ENCODE peak calls at places on chromosomes 7 and 10, in nine cellular contexts. A is thoracic aorta, W is brain microvascular endothelial cell, F is GM23338, L is pancreas, E is adrenal gland, P is nephron progenitor cell, V is uterus, J is stomach. G is an unnamed sample.

GRCh38 chr10:62250594-62251198 is 17.9 kb downstream of the RTKN2 start:
- DNase-seq in E (no peak), W (peak), A (no peak), V (no peak), F (no peak), L (no peak), P (no peak), J (no peak), G (no peak)

GRCh38 chr7:113320419-113320818 is 202.1 kb upstream of the SMIM30 start:
- DNase-seq in A (no peak), E (no peak), P (no peak), V (no peak), L (no peak), W (no peak), F (no peak), J (no peak), G (no peak)

GRCh38 chr7:91089382-91089963 is 174.8 kb upstream of the FZD1 start:
- DNase-seq in J (no peak), E (peak), W (no peak), L (no peak), V (no peak), P (no peak), A (no peak), F (peak), G (peak)

GRCh38 chr7:96992624-96993452 is 12.5 kb upstream of the DLX6 start:
- DNase-seq in L (no peak), W (no peak), E (no peak), P (no peak), J (no peak), A (no peak), F (peak), V (no peak), G (no peak)

GRCh38 chr10:42960491-42961155 is 116.2 kb upstream of the RET start:
- DNase-seq in A (no peak), L (peak), V (no peak), F (peak), P (no peak), W (peak), E (no peak), J (peak), G (peak)

GRCh38 chr7:147903871-147904576 is 686.5 kb upstream of the C7orf33 start:
- DNase-seq in W (no peak), E (no peak), L (no peak), A (no peak), J (no peak), P (no peak), F (no peak), V (no peak), G (no peak)

GRCh38 chr10:20683345-20683744 is 213.8 kb downstream of the NEBL start:
- DNase-seq in P (no peak), J (no peak), V (no peak), E (no peak), L (no peak), F (no peak), W (no peak), A (no peak), G (no peak)

GRCh38 chr10:99370993-99371392 is 41.8 kb downstream of the CNNM1 start:
- DNase-seq in P (no peak), F (peak), A (no peak), E (no peak), L (no peak), W (no peak), J (no peak), V (no peak), G (peak)

GRCh38 chr7:11449316-11449715 is 382.7 kb downstream of the THSD7A start:
- DNase-seq in V (no peak), W (no peak), J (no peak), F (no peak), L (no peak), P (no peak), A (no peak), E (no peak), G (no peak)

GRCh38 chr7:48090095-48090805 is 1.2 kb downstream of the UPP1 start:
- DNase-seq in V (no peak), J (no peak), F (peak), L (no peak), P (peak), W (peak), A (no peak), E (peak), G (no peak)

GRCh38 chr10:66941491-66941890 is 15.7 kb downstream of the LRRTM3 start:
- DNase-seq in P (no peak), F (no peak), A (no peak), J (no peak), L (no peak), E (peak), W (no peak), V (no peak), G (no peak)

GRCh38 chr7:135736586-135737305 is 8.8 kb upstream of the SLC13A4 start:
- DNase-seq in V (no peak), W (no peak), L (no peak), E (peak), A (no peak), J (no peak), F (no peak), P (no peak), G (no peak)

GRCh38 chr10:35565602-35566061 is 39.5 kb upstream of the GJD4 start:
- DNase-seq in V (no peak), P (no peak), E (no peak), J (no peak), F (no peak), W (peak), L (no peak), A (no peak), G (no peak)

GRCh38 chr10:88754272-88754671 is 5.5 kb upstream of the LIPN start:
- DNase-seq in P (no peak), V (no peak), W (peak), L (no peak), F (no peak), A (no peak), J (no peak), E (no peak), G (no peak)

GRCh38 chr10:17074548-17074860 is 55.1 kb downstream of the CUBN start:
- DNase-seq in L (no peak), J (no peak), P (no peak), F (no peak), W (no peak), A (no peak), V (no peak), E (no peak), G (no peak)

GRCh38 chr10:131640045-131640644 is 260.7 kb upstream of the PPP2R2D start:
- DNase-seq in V (no peak), J (no peak), E (no peak), P (no peak), A (no peak), F (no peak), W (no peak), L (no peak), G (no peak)

GRCh38 chr10:14873090-14873760 is 5.4 kb upstream of the SUV39H2 start:
- DNase-seq in W (peak), P (no peak), E (no peak), A (no peak), F (no peak), J (no peak), V (no peak), L (no peak), G (no peak)

GRCh38 chr7:99293650-99294049 is 21.0 kb downstream of the MYH16 start:
- DNase-seq in W (no peak), P (no peak), V (no peak), E (no peak), J (no peak), F (no peak), L (no peak), A (no peak), G (no peak)

GRCh38 chr10:5600908-5601307 is 65.5 kb downstream of the ASB13 start:
- DNase-seq in V (no peak), L (no peak), W (no peak), A (no peak), E (no peak), J (no peak), F (no peak), P (no peak), G (no peak)

GRCh38 chr7:151448261-151449252 is 8.6 kb upstream of the CRYGN start:
- DNase-seq in L (peak), F (peak), W (peak), P (peak), A (peak), J (peak), V (peak), E (peak), G (peak)

GRCh38 chr10:43234471-43235041 is 32.3 kb downstream of the RASGEF1A start:
- DNase-seq in L (no peak), E (peak), A (no peak), V (peak), W (no peak), F (no peak), J (no peak), P (peak), G (no peak)

GRCh38 chr7:5425507-5426225 is 2.0 kb upstream of the TNRC18 start:
- DNase-seq in J (peak), P (peak), A (no peak), V (peak), L (peak), F (peak), E (peak), W (peak), G (no peak)

GRCh38 chr10:80408198-80409085 is at the start of gene PRXL2A:
- DNase-seq in W (peak), F (peak), E (peak), V (peak), P (peak), A (peak), J (peak), L (peak), G (peak)

GRCh38 chr10:129808092-129808983 is 155.7 kb downstream of the EBF3 start:
- DNase-seq in L (no peak), A (no peak), V (no peak), E (no peak), W (no peak), P (no peak), J (no peak), F (no peak), G (no peak)

GRCh38 chr10:107650939-107651338 is 486.4 kb upstream of the SORCS1 start:
- DNase-seq in F (no peak), J (no peak), E (no peak), P (no peak), A (no peak), L (no peak), W (no peak), V (no peak), G (no peak)

GRCh38 chr10:7593068-7593467 is 73.7 kb downstream of the ITIH5 start:
- DNase-seq in A (no peak), V (peak), F (no peak), P (no peak), L (no peak), E (no peak), J (no peak), W (no peak), G (no peak)

DNA sequence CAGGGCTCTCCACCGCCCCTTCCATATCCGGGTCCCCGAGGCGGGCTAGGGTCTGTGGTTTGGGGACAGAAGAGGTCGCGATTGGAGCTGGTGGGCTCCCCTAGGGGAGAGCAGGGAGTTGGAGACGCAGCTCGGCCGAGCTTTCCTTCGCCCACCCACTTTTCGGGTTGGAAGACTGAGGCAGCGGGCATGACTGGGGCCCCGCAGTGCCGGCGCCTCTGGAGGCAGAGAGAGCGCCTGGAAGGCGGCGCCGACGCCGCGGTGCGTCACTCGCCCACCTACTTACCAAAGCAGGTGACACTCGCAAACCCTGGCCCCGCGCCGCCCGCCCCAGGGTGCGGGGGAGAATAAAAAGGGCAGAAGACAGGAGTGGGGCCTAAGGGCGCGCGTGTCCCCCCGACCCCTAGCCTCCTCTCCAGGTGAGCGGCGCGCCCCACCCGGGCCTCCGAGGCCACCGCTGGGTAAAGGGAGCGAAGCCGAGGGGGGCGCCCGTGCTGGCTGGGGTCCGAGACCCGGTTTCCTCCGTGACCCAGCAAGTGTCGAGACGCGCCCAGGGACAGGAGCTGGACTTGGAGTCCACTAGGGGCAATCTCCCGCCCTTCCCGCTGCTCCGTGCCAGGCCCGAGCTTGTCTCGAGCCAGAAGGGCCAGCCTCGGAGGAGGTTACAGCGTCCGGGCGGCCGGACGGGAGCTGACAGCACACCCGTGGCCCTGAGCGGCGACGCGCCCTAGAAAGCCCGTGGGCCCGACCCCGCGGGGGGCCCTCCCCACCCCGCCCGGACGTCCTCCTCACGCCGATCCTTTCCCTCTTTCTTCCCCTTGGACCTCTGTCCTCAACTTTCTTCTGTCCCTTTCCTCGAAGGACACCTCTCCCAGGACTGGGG is 34.4 kb upstream of the GRID1 start:
- DNase-seq in L (peak), E (peak), A (no peak), F (peak), J (peak), P (peak), V (peak), W (no peak), G (peak)
- TF ChIP-seq CTCF in L (no peak), E (no peak), A (peak), F (no peak), J (no peak), P (no peak), V (peak), W (peak), G (no peak)

GRCh38 chr7:103865442-103865841 is 124.0 kb downstream of the RELN start:
- DNase-seq in P (no peak), E (no peak), L (no peak), F (no peak), V (no peak), J (no peak), A (no peak), W (no peak), G (no peak)

GRCh38 chr7:103871473-103871872 is 118.0 kb downstream of the RELN start:
- DNase-seq in J (no peak), P (no peak), L (no peak), W (no peak), F (no peak), E (no peak), V (no peak), A (no peak), G (no peak)

GRCh38 chr7:103866919-103867318 is 122.5 kb downstream of the RELN start:
- DNase-seq in E (no peak), W (no peak), F (no peak), A (no peak), V (no peak), J (no peak), L (no peak), P (no peak), G (no peak)

GRCh38 chr7:103867874-103868273 is 121.6 kb downstream of the RELN start:
- DNase-seq in J (no peak), L (no peak), F (no peak), P (no peak), E (no peak), V (no peak), W (no peak), A (no peak), G (no peak)

DNA sequence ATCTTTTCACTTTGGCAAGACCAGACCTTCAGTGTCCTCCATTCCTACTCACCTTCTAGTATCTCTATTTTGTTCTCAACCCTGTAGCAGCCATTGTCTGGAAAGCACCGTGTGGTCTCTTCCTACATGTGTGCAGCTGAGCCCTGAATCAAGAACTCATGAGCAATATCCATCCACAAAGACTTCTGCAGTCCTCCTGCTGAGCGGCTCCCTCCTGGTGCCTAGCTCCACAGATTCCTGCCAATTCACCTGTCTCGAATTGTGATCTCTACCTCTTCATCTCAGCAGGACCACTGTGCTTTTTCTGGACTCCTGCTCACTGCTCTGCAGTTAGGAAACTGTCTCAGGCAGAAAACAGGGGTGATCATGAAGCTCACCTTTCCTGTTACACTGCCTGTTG is 118.8 kb downstream of the RELN start:
- DNase-seq in E (no peak), J (no peak), P (no peak), A (no peak), F (no peak), W (no peak), L (no peak), V (no peak), G (no peak)
- TF ChIP-seq CTCF in E (no peak), J (no peak), P (no peak), A (no peak), F (no peak), W (no peak), L (no peak), V (no peak), G (no peak)

DNA sequence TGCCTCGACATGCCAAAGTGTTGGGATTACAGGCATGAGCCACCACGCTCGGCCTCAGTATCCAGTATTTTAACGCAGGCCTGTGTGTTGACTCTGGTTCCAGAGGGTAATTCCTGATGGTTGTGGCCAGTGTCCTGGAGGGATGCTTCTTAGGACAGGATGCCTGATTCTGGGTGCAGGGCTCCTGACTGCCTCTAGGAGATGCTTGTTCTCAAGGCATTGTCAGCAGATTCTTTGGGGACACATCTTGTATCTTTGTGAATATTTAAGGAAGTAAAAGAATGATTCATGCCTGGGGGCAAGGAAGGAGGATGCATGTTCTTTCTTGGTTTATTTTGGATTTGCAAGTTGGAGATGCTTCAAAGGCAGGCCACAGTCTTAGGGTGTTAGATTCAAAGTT is 2.2 kb downstream of the ZDHHC4 start:
- DNase-seq in F (peak), E (no peak), A (no peak), L (no peak), P (no peak), W (peak), J (no peak), V (no peak), G (no peak)
- TF ChIP-seq CTCF in F (peak), E (no peak), A (no peak), L (no peak), P (no peak), W (peak), J (no peak), V (no peak), G (peak)

GRCh38 chr10:124091646-124092269 is 1.6 kb downstream of the CHST15 start:
- DNase-seq in J (no peak), E (no peak), A (no peak), W (peak), V (peak), F (peak), L (no peak), P (peak), G (no peak)
- TF ChIP-seq CTCF in J (no peak), E (no peak), A (no peak), W (no peak), V (no peak), F (no peak), L (no peak), P (no peak), G (no peak)

G was measured in GM10248.